ENCODE peak calls at places on chromosome 15, in six cellular contexts. N, H, E, L, P and Y are unnamed samples.

GRCh38 chr15:69234676-69235075 is 64.0 kb upstream of the PAQR5 start:
- DNase-seq in E (no peak), H (no peak), L (no peak), P (no peak), N (no peak), Y (no peak)

GRCh38 chr15:50907866-50908208 is 646 bp upstream of the AP4E1 start:
- DNase-seq in N (peak), H (peak), E (peak), L (peak), P (no peak), Y (peak)

GRCh38 chr15:62569460-62570404 is 404.6 kb upstream of the C2CD4B start:
- DNase-seq in N (peak), L (peak), P (peak), H (no peak), E (no peak), Y (peak)

GRCh38 chr15:82047493-82048446 is 2.0 kb upstream of the MEX3B start:
- DNase-seq in P (no peak), E (no peak), L (peak), N (peak), H (no peak), Y (peak)

GRCh38 chr15:39242345-39242744 is 338.5 kb upstream of the THBS1 start:
- DNase-seq in E (no peak), H (no peak), P (no peak), L (peak), N (peak), Y (peak)

GRCh38 chr15:73015493-73015892 is 36.8 kb upstream of the NEO1 start:
- DNase-seq in N (no peak), H (no peak), P (no peak), E (no peak), L (no peak), Y (no peak)

GRCh38 chr15:79092382-79092781 is 1.8 kb upstream of the RASGRF1 start:
- DNase-seq in P (no peak), L (no peak), N (no peak), E (no peak), H (no peak), Y (no peak)

GRCh38 chr15:45863881-45864580 is 229.2 kb downstream of the SQOR start:
- DNase-seq in L (no peak), E (no peak), H (no peak), N (peak), P (no peak), Y (peak)

GRCh38 chr15:48222627-48223026 is 16.5 kb downstream of the SLC12A1 start:
- DNase-seq in E (no peak), N (no peak), L (peak), P (no peak), H (no peak), Y (no peak)

GRCh38 chr15:79059081-79059572 is 31.5 kb downstream of the RASGRF1 start:
- DNase-seq in E (no peak), P (no peak), L (no peak), N (no peak), H (no peak), Y (no peak)

GRCh38 chr15:74785716-74786032 is 3.8 kb downstream of the CSK start:
- DNase-seq in H (peak), E (no peak), N (no peak), P (no peak), L (no peak), Y (no peak)

GRCh38 chr15:38069001-38069400 is 134.6 kb downstream of the TMCO5A start:
- DNase-seq in L (peak), P (no peak), N (peak), E (peak), H (peak), Y (peak)

GRCh38 chr15:40906947-40907802 is 12.9 kb downstream of the VPS18 start:
- DNase-seq in H (peak), E (no peak), L (peak), N (no peak), P (peak), Y (no peak)

GRCh38 chr15:43190178-43190577 is 5.0 kb downstream of the CCNDBP1 start:
- DNase-seq in N (no peak), E (no peak), L (peak), H (no peak), P (no peak), Y (no peak)

GRCh38 chr15:71547066-71547465 is 263.3 kb upstream of the NR2E3 start:
- DNase-seq in P (no peak), N (no peak), H (no peak), E (no peak), L (peak), Y (no peak)

GRCh38 chr15:57440799-57441198 is 64.5 kb downstream of the CGNL1 start:
- DNase-seq in N (no peak), P (no peak), L (peak), H (no peak), E (no peak), Y (peak)

GRCh38 chr15:45230246-45230965 is 21.6 kb upstream of the SLC28A2 start:
- DNase-seq in P (no peak), L (no peak), E (no peak), N (peak), H (no peak), Y (peak)

GRCh38 chr15:82969353-82969752 is 16.7 kb upstream of the RAMAC start:
- DNase-seq in E (no peak), H (no peak), L (no peak), N (no peak), P (no peak), Y (no peak)

GRCh38 chr15:29364429-29365078 is 94.9 kb upstream of the NSMCE3 start:
- DNase-seq in L (peak), N (peak), P (no peak), E (no peak), H (no peak), Y (peak)

GRCh38 chr15:55853134-55853533 is 110.2 kb upstream of the PRTG start:
- DNase-seq in H (no peak), E (no peak), L (no peak), P (no peak), N (no peak), Y (no peak)

GRCh38 chr15:58212909-58213526 is 74.8 kb downstream of the AQP9 start:
- DNase-seq in P (no peak), H (no peak), E (peak), N (peak), L (peak), Y (peak)

GRCh38 chr15:63232943-63233342 is 43.5 kb downstream of the RAB8B start:
- DNase-seq in N (peak), P (no peak), H (no peak), E (no peak), L (no peak), Y (no peak)

GRCh38 chr15:57820119-57820518 is 113.6 kb downstream of the POLR2M start:
- DNase-seq in E (no peak), P (no peak), L (peak), H (no peak), N (peak), Y (peak)

GRCh38 chr15:78951841-78952238 is 7.0 kb upstream of the CTSH start:
- DNase-seq in H (no peak), N (peak), E (no peak), P (no peak), L (peak), Y (peak)

GRCh38 chr15:78508272-78508671 is 895 bp downstream of the HYKK start:
- DNase-seq in E (no peak), N (no peak), H (no peak), P (no peak), L (no peak), Y (peak)

GRCh38 chr15:40280260-40281056 is 2.4 kb downstream of the ANKRD63 start:
- DNase-seq in H (no peak), P (no peak), L (no peak), E (no peak), N (no peak), Y (no peak)

GRCh38 chr15:68687136-68687735 is 108.4 kb downstream of the CORO2B start:
- DNase-seq in H (no peak), E (no peak), L (no peak), P (no peak), N (no peak), Y (no peak)

GRCh38 chr15:37891754-37892368 is 42.6 kb upstream of the TMCO5A start:
- DNase-seq in L (peak), E (peak), P (no peak), H (no peak), N (peak), Y (peak)

GRCh38 chr15:92899910-92900711 is at the start of gene CHD2:
- DNase-seq in E (peak), L (peak), N (peak), H (peak), P (peak), Y (peak)

GRCh38 chr15:35141743-35142356 is 56.8 kb upstream of the NANOGP8 start:
- DNase-seq in H (no peak), E (no peak), P (no peak), N (peak), L (peak), Y (peak)

GRCh38 chr15:26365077-26365476 is 407.8 kb downstream of the GABRB3 start:
- DNase-seq in N (no peak), H (no peak), E (no peak), P (no peak), L (no peak), Y (no peak)